ENCODE peak calls at places on chromosomes 5 and 9, in ten cellular contexts. One of them, this sample, is unnamed.

GRCh38 chr5:95519681-95520080 is 35.1 kb downstream of the SKIC3 start:
- DNase-seq in fibroblast of lung: no peak
- DNase-seq in neural progenitor cell: no peak
- DNase-seq in activated naive CD8-positive, alpha-beta T cell treated with anti-CD3 and anti-CD28 coated beads for 36 hours: no peak
- DNase-seq in activated CD8-positive, alpha-beta memory T cell treated with anti-CD3 and anti-CD28 coated beads, Interleukin-2, amount 50 U/mL, for 4 hours: no peak
- DNase-seq in mucosa of gallbladder: no peak
- DNase-seq in choroid plexus epithelial cell: no peak
- DNase-seq in stimulated activated CD8-positive, alpha-beta memory T cell treated with anti-CD3 and anti-CD28 coated beads, Interleukin-12 subunit alpha, Interleukin-12 subunit beta, amount 100 ng/mL, for 4 hours: no peak
- DNase-seq in PC-3: no peak
- DNase-seq in lower leg skin: no peak
- DNase-seq in this sample: no peak

GRCh38 chr5:54217826-54218503 is 92.4 kb downstream of the ARL15 start:
- DNase-seq in fibroblast of lung: peak
- DNase-seq in neural progenitor cell: peak
- DNase-seq in activated naive CD8-positive, alpha-beta T cell treated with anti-CD3 and anti-CD28 coated beads for 36 hours: no peak
- DNase-seq in activated CD8-positive, alpha-beta memory T cell treated with anti-CD3 and anti-CD28 coated beads, Interleukin-2, amount 50 U/mL, for 4 hours: no peak
- DNase-seq in mucosa of gallbladder: peak
- DNase-seq in choroid plexus epithelial cell: peak
- DNase-seq in stimulated activated CD8-positive, alpha-beta memory T cell treated with anti-CD3 and anti-CD28 coated beads, Interleukin-12 subunit alpha, Interleukin-12 subunit beta, amount 100 ng/mL, for 4 hours: no peak
- DNase-seq in PC-3: peak
- DNase-seq in lower leg skin: peak
- DNase-seq in this sample: peak

GRCh38 chr9:33315371-33315770 is 25.1 kb downstream of the NFX1 start:
- DNase-seq in fibroblast of lung: no peak
- DNase-seq in neural progenitor cell: no peak
- DNase-seq in activated naive CD8-positive, alpha-beta T cell treated with anti-CD3 and anti-CD28 coated beads for 36 hours: no peak
- DNase-seq in activated CD8-positive, alpha-beta memory T cell treated with anti-CD3 and anti-CD28 coated beads, Interleukin-2, amount 50 U/mL, for 4 hours: no peak
- DNase-seq in mucosa of gallbladder: no peak
- DNase-seq in choroid plexus epithelial cell: no peak
- DNase-seq in stimulated activated CD8-positive, alpha-beta memory T cell treated with anti-CD3 and anti-CD28 coated beads, Interleukin-12 subunit alpha, Interleukin-12 subunit beta, amount 100 ng/mL, for 4 hours: no peak
- DNase-seq in PC-3: no peak
- DNase-seq in lower leg skin: no peak
- DNase-seq in this sample: no peak

GRCh38 chr9:82583524-82583923 is 479.4 kb downstream of the RASEF start:
- DNase-seq in fibroblast of lung: no peak
- DNase-seq in neural progenitor cell: no peak
- DNase-seq in activated naive CD8-positive, alpha-beta T cell treated with anti-CD3 and anti-CD28 coated beads for 36 hours: no peak
- DNase-seq in activated CD8-positive, alpha-beta memory T cell treated with anti-CD3 and anti-CD28 coated beads, Interleukin-2, amount 50 U/mL, for 4 hours: no peak
- DNase-seq in mucosa of gallbladder: no peak
- DNase-seq in choroid plexus epithelial cell: no peak
- DNase-seq in stimulated activated CD8-positive, alpha-beta memory T cell treated with anti-CD3 and anti-CD28 coated beads, Interleukin-12 subunit alpha, Interleukin-12 subunit beta, amount 100 ng/mL, for 4 hours: no peak
- DNase-seq in PC-3: no peak
- DNase-seq in lower leg skin: no peak
- DNase-seq in this sample: no peak

GRCh38 chr5:93477791-93478190 is 103.2 kb downstream of the NR2F1-AS1 start:
- DNase-seq in fibroblast of lung: no peak
- DNase-seq in neural progenitor cell: no peak
- DNase-seq in activated naive CD8-positive, alpha-beta T cell treated with anti-CD3 and anti-CD28 coated beads for 36 hours: no peak
- DNase-seq in activated CD8-positive, alpha-beta memory T cell treated with anti-CD3 and anti-CD28 coated beads, Interleukin-2, amount 50 U/mL, for 4 hours: no peak
- DNase-seq in mucosa of gallbladder: no peak
- DNase-seq in choroid plexus epithelial cell: no peak
- DNase-seq in stimulated activated CD8-positive, alpha-beta memory T cell treated with anti-CD3 and anti-CD28 coated beads, Interleukin-12 subunit alpha, Interleukin-12 subunit beta, amount 100 ng/mL, for 4 hours: no peak
- DNase-seq in PC-3: no peak
- DNase-seq in lower leg skin: no peak
- DNase-seq in this sample: no peak

GRCh38 chr9:116697341-116697740 is 10.2 kb downstream of the TRIM32 start:
- DNase-seq in fibroblast of lung: peak
- DNase-seq in neural progenitor cell: no peak
- DNase-seq in activated naive CD8-positive, alpha-beta T cell treated with anti-CD3 and anti-CD28 coated beads for 36 hours: no peak
- DNase-seq in activated CD8-positive, alpha-beta memory T cell treated with anti-CD3 and anti-CD28 coated beads, Interleukin-2, amount 50 U/mL, for 4 hours: no peak
- DNase-seq in mucosa of gallbladder: no peak
- DNase-seq in choroid plexus epithelial cell: peak
- DNase-seq in stimulated activated CD8-positive, alpha-beta memory T cell treated with anti-CD3 and anti-CD28 coated beads, Interleukin-12 subunit alpha, Interleukin-12 subunit beta, amount 100 ng/mL, for 4 hours: no peak
- DNase-seq in PC-3: no peak
- DNase-seq in lower leg skin: no peak
- DNase-seq in this sample: peak

GRCh38 chr5:178249191-178249989 is 16.8 kb upstream of the PHYKPL start:
- DNase-seq in fibroblast of lung: peak
- DNase-seq in neural progenitor cell: no peak
- DNase-seq in activated naive CD8-positive, alpha-beta T cell treated with anti-CD3 and anti-CD28 coated beads for 36 hours: peak
- DNase-seq in activated CD8-positive, alpha-beta memory T cell treated with anti-CD3 and anti-CD28 coated beads, Interleukin-2, amount 50 U/mL, for 4 hours: peak
- DNase-seq in mucosa of gallbladder: no peak
- DNase-seq in choroid plexus epithelial cell: peak
- DNase-seq in stimulated activated CD8-positive, alpha-beta memory T cell treated with anti-CD3 and anti-CD28 coated beads, Interleukin-12 subunit alpha, Interleukin-12 subunit beta, amount 100 ng/mL, for 4 hours: no peak
- DNase-seq in PC-3: peak
- DNase-seq in lower leg skin: no peak
- DNase-seq in this sample: peak

GRCh38 chr5:16983972-16984371 is 47.9 kb upstream of the MYO10 start:
- DNase-seq in fibroblast of lung: no peak
- DNase-seq in neural progenitor cell: no peak
- DNase-seq in activated naive CD8-positive, alpha-beta T cell treated with anti-CD3 and anti-CD28 coated beads for 36 hours: no peak
- DNase-seq in activated CD8-positive, alpha-beta memory T cell treated with anti-CD3 and anti-CD28 coated beads, Interleukin-2, amount 50 U/mL, for 4 hours: no peak
- DNase-seq in mucosa of gallbladder: no peak
- DNase-seq in choroid plexus epithelial cell: no peak
- DNase-seq in stimulated activated CD8-positive, alpha-beta memory T cell treated with anti-CD3 and anti-CD28 coated beads, Interleukin-12 subunit alpha, Interleukin-12 subunit beta, amount 100 ng/mL, for 4 hours: no peak
- DNase-seq in PC-3: peak
- DNase-seq in lower leg skin: no peak
- DNase-seq in this sample: peak

GRCh38 chr5:131634666-131634995 is 398 bp downstream of the RAPGEF6 start:
- DNase-seq in fibroblast of lung: peak
- DNase-seq in neural progenitor cell: peak
- DNase-seq in activated naive CD8-positive, alpha-beta T cell treated with anti-CD3 and anti-CD28 coated beads for 36 hours: peak
- DNase-seq in activated CD8-positive, alpha-beta memory T cell treated with anti-CD3 and anti-CD28 coated beads, Interleukin-2, amount 50 U/mL, for 4 hours: peak
- DNase-seq in mucosa of gallbladder: peak
- DNase-seq in choroid plexus epithelial cell: peak
- DNase-seq in stimulated activated CD8-positive, alpha-beta memory T cell treated with anti-CD3 and anti-CD28 coated beads, Interleukin-12 subunit alpha, Interleukin-12 subunit beta, amount 100 ng/mL, for 4 hours: no peak
- DNase-seq in PC-3: peak
- DNase-seq in lower leg skin: peak
- DNase-seq in this sample: peak

GRCh38 chr5:143673676-143674468 is 138.1 kb upstream of the HMHB1 start:
- DNase-seq in fibroblast of lung: peak
- DNase-seq in neural progenitor cell: no peak
- DNase-seq in activated naive CD8-positive, alpha-beta T cell treated with anti-CD3 and anti-CD28 coated beads for 36 hours: no peak
- DNase-seq in activated CD8-positive, alpha-beta memory T cell treated with anti-CD3 and anti-CD28 coated beads, Interleukin-2, amount 50 U/mL, for 4 hours: no peak
- DNase-seq in mucosa of gallbladder: no peak
- DNase-seq in choroid plexus epithelial cell: no peak
- DNase-seq in stimulated activated CD8-positive, alpha-beta memory T cell treated with anti-CD3 and anti-CD28 coated beads, Interleukin-12 subunit alpha, Interleukin-12 subunit beta, amount 100 ng/mL, for 4 hours: no peak
- DNase-seq in PC-3: peak
- DNase-seq in lower leg skin: no peak
- DNase-seq in this sample: peak

GRCh38 chr5:53560028-53560427 is 411 bp upstream of the NDUFS4 start:
- DNase-seq in fibroblast of lung: no peak
- DNase-seq in neural progenitor cell: no peak
- DNase-seq in activated naive CD8-positive, alpha-beta T cell treated with anti-CD3 and anti-CD28 coated beads for 36 hours: no peak
- DNase-seq in activated CD8-positive, alpha-beta memory T cell treated with anti-CD3 and anti-CD28 coated beads, Interleukin-2, amount 50 U/mL, for 4 hours: no peak
- DNase-seq in mucosa of gallbladder: no peak
- DNase-seq in choroid plexus epithelial cell: no peak
- DNase-seq in stimulated activated CD8-positive, alpha-beta memory T cell treated with anti-CD3 and anti-CD28 coated beads, Interleukin-12 subunit alpha, Interleukin-12 subunit beta, amount 100 ng/mL, for 4 hours: no peak
- DNase-seq in PC-3: peak
- DNase-seq in lower leg skin: no peak
- DNase-seq in this sample: no peak

GRCh38 chr9:118961857-118962256 is 407.4 kb downstream of the BRINP1 start:
- DNase-seq in fibroblast of lung: peak
- DNase-seq in neural progenitor cell: peak
- DNase-seq in activated naive CD8-positive, alpha-beta T cell treated with anti-CD3 and anti-CD28 coated beads for 36 hours: no peak
- DNase-seq in activated CD8-positive, alpha-beta memory T cell treated with anti-CD3 and anti-CD28 coated beads, Interleukin-2, amount 50 U/mL, for 4 hours: no peak
- DNase-seq in mucosa of gallbladder: no peak
- DNase-seq in choroid plexus epithelial cell: peak
- DNase-seq in stimulated activated CD8-positive, alpha-beta memory T cell treated with anti-CD3 and anti-CD28 coated beads, Interleukin-12 subunit alpha, Interleukin-12 subunit beta, amount 100 ng/mL, for 4 hours: no peak
- DNase-seq in PC-3: no peak
- DNase-seq in lower leg skin: no peak
- DNase-seq in this sample: peak

GRCh38 chr9:16058131-16058549 is 505.3 kb downstream of the CCDC171 start:
- DNase-seq in fibroblast of lung: peak
- DNase-seq in neural progenitor cell: no peak
- DNase-seq in activated naive CD8-positive, alpha-beta T cell treated with anti-CD3 and anti-CD28 coated beads for 36 hours: peak
- DNase-seq in activated CD8-positive, alpha-beta memory T cell treated with anti-CD3 and anti-CD28 coated beads, Interleukin-2, amount 50 U/mL, for 4 hours: no peak
- DNase-seq in mucosa of gallbladder: no peak
- DNase-seq in choroid plexus epithelial cell: peak
- DNase-seq in stimulated activated CD8-positive, alpha-beta memory T cell treated with anti-CD3 and anti-CD28 coated beads, Interleukin-12 subunit alpha, Interleukin-12 subunit beta, amount 100 ng/mL, for 4 hours: no peak
- DNase-seq in PC-3: peak
- DNase-seq in lower leg skin: no peak
- DNase-seq in this sample: peak

GRCh38 chr5:168603776-168604175 is 24.6 kb upstream of the PANK3 start:
- DNase-seq in fibroblast of lung: peak
- DNase-seq in neural progenitor cell: no peak
- DNase-seq in activated naive CD8-positive, alpha-beta T cell treated with anti-CD3 and anti-CD28 coated beads for 36 hours: no peak
- DNase-seq in activated CD8-positive, alpha-beta memory T cell treated with anti-CD3 and anti-CD28 coated beads, Interleukin-2, amount 50 U/mL, for 4 hours: no peak
- DNase-seq in mucosa of gallbladder: no peak
- DNase-seq in choroid plexus epithelial cell: no peak
- DNase-seq in stimulated activated CD8-positive, alpha-beta memory T cell treated with anti-CD3 and anti-CD28 coated beads, Interleukin-12 subunit alpha, Interleukin-12 subunit beta, amount 100 ng/mL, for 4 hours: no peak
- DNase-seq in PC-3: peak
- DNase-seq in lower leg skin: no peak
- DNase-seq in this sample: peak

GRCh38 chr9:109143881-109144562 is 23.0 kb downstream of the FRRS1L start:
- DNase-seq in fibroblast of lung: peak
- DNase-seq in neural progenitor cell: peak
- DNase-seq in activated naive CD8-positive, alpha-beta T cell treated with anti-CD3 and anti-CD28 coated beads for 36 hours: peak
- DNase-seq in activated CD8-positive, alpha-beta memory T cell treated with anti-CD3 and anti-CD28 coated beads, Interleukin-2, amount 50 U/mL, for 4 hours: no peak
- DNase-seq in mucosa of gallbladder: no peak
- DNase-seq in choroid plexus epithelial cell: peak
- DNase-seq in stimulated activated CD8-positive, alpha-beta memory T cell treated with anti-CD3 and anti-CD28 coated beads, Interleukin-12 subunit alpha, Interleukin-12 subunit beta, amount 100 ng/mL, for 4 hours: no peak
- DNase-seq in PC-3: peak
- DNase-seq in lower leg skin: no peak
- DNase-seq in this sample: peak

GRCh38 chr5:155069961-155070360 is 56.4 kb downstream of the KIF4B start:
- DNase-seq in fibroblast of lung: no peak
- DNase-seq in neural progenitor cell: no peak
- DNase-seq in activated naive CD8-positive, alpha-beta T cell treated with anti-CD3 and anti-CD28 coated beads for 36 hours: no peak
- DNase-seq in activated CD8-positive, alpha-beta memory T cell treated with anti-CD3 and anti-CD28 coated beads, Interleukin-2, amount 50 U/mL, for 4 hours: no peak
- DNase-seq in mucosa of gallbladder: no peak
- DNase-seq in choroid plexus epithelial cell: no peak
- DNase-seq in stimulated activated CD8-positive, alpha-beta memory T cell treated with anti-CD3 and anti-CD28 coated beads, Interleukin-12 subunit alpha, Interleukin-12 subunit beta, amount 100 ng/mL, for 4 hours: no peak
- DNase-seq in PC-3: no peak
- DNase-seq in lower leg skin: no peak
- DNase-seq in this sample: no peak